ENCODE peak calls at places on chromosome 2, in nine cellular contexts. B is sigmoid colon, R is A549, T is tibial nerve, F is stomach, L is SK-N-SH, I is upper lobe of left lung, N is H1, W is K562. K is an unnamed sample.
A peak's percentile ranks its signal among the peaks of the same experiment; 100 is the strongest.

GRCh38 chr2:3637692-3638455 is 20.1 kb upstream of the ALLC start:
- DNase-seq in B (peak; percentile 26), R (no peak), T (no peak), F (peak; percentile 24), L (no peak), I (no peak), N (no peak), W (no peak), K (no peak)

GRCh38 chr2:13522917-13523821 is 806.4 kb downstream of the TRIB2 start:
- DNase-seq in B (no peak), R (no peak), T (no peak), F (peak; percentile 82), L (no peak), I (no peak), N (no peak), W (no peak), K (peak; percentile 27)

GRCh38 chr2:167787021-167787420 is 460.4 kb downstream of the STK39 start:
- DNase-seq in B (no peak), R (no peak), T (no peak), F (no peak), L (peak; percentile 20), I (no peak), N (no peak), W (no peak), K (no peak)

GRCh38 chr2:437772-438393 is 150.0 kb upstream of the ALKAL2 start:
- DNase-seq in B (no peak), R (no peak), T (no peak), F (peak; percentile 55), L (no peak), I (no peak), N (no peak), W (no peak), K (no peak)

GRCh38 chr2:229164545-229165249 is 106.4 kb downstream of the PID1 start:
- DNase-seq in B (no peak), R (no peak), T (no peak), F (no peak), L (no peak), I (no peak), N (no peak), W (no peak), K (no peak)

GRCh38 chr2:172613035-172613434 is 57.1 kb downstream of the PDK1 start:
- DNase-seq in B (no peak), R (no peak), T (no peak), F (no peak), L (peak; percentile 32), I (no peak), N (no peak), W (no peak), K (no peak)

GRCh38 chr2:128646091-128646490 is 327.4 kb upstream of the HS6ST1 start:
- DNase-seq in B (no peak), R (no peak), T (no peak), F (peak; percentile 15), L (no peak), I (peak; percentile 49), N (no peak), W (no peak), K (no peak)

GRCh38 chr2:157244691-157245090 is 12.8 kb upstream of the GALNT5 start:
- DNase-seq in B (no peak), R (no peak), T (no peak), F (no peak), L (no peak), I (no peak), N (no peak), W (no peak), K (no peak)

GRCh38 chr2:164028764-164029534 is 293.1 kb upstream of the FIGN start:
- DNase-seq in B (no peak), R (no peak), T (no peak), F (no peak), L (no peak), I (no peak), N (no peak), W (no peak), K (no peak)

GRCh38 chr2:219282375-219282774 is 3.2 kb downstream of the DNAJB2 start:
- DNase-seq in B (peak; percentile 10), R (no peak), T (no peak), F (no peak), L (no peak), I (no peak), N (no peak), W (no peak), K (no peak)

GRCh38 chr2:229601936-229602335 is 112.4 kb downstream of the DNER start:
- DNase-seq in B (no peak), R (no peak), T (no peak), F (no peak), L (no peak), I (no peak), N (no peak), W (no peak), K (no peak)

GRCh38 chr2:168312036-168312822 is 64.8 kb upstream of the STK39 start:
- DNase-seq in B (no peak), R (no peak), T (no peak), F (no peak), L (no peak), I (no peak), N (no peak), W (no peak), K (no peak)

GRCh38 chr2:96195410-96196071 is 13.1 kb downstream of the STARD7 start:
- DNase-seq in B (no peak), R (no peak), T (no peak), F (no peak), L (no peak), I (no peak), N (no peak), W (peak; percentile 14), K (no peak)

GRCh38 chr2:121254748-121255147 is 30.3 kb downstream of the TFCP2L1 start:
- DNase-seq in B (peak; percentile 27), R (no peak), T (no peak), F (no peak), L (no peak), I (no peak), N (no peak), W (no peak), K (no peak)

DNA sequence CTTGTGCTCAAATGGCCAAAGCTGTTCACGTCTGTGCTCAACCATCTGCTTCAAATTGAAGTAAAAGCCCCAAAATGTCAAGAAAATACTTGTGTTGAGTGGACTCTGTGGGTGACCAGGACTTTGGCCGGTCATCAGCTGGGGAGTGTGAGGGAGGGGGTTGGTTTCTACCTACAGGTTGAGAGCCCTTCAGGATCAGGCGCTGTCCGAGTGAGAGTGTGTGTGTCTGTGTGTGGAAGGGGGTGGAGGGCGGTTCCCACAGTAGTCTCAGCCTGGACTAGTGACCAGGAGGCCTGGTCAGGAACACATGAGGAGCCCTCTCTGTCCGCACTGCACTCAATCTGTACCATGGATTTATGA is 34.2 kb downstream of the ATOH8 start:
- DNase-seq in B (peak; percentile 49), R (no peak), T (no peak), F (no peak), L (no peak), I (no peak), N (no peak), W (no peak), K (no peak)
- TF ChIP-seq EP300 in B (no peak), R (no peak), T (no peak), F (no peak), L (no peak), I (no peak), N (no peak), W (no peak), K (no peak)

DNA sequence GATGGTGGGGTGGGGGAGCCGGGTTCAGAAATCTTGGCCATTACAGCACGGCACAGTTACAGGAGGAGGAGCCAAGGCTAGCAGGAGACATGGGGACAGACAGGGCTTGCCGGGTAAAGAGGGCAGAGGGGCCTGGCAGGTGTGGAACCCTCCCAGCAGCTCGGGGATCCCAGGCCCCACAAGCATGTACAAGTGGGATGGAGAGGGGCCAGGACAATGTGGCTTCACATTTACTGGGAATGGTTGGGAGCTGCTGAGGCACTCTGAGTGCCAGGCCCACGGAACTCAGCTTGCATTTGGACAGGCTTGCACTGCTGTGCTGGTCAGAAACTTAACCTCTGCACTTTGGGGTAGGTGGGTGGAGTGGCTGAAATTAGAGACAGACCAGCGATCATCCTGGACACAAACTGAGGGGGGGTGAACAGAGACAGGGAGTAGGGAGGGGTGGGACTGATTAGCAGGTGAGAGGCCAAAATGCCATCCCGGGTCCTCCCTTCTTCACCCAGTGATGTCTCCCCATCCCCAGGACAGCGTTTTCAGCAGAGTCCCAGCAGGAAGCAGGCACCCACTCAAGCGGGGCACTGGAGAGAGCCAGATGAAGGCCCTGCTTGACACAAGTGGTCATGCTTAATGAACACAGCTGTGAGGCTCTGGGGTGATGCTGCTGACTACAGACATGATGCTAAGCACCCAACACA is 9.6 kb downstream of the PER2 start:
- DNase-seq in B (peak; percentile 56), R (no peak), T (no peak), F (no peak), L (no peak), I (no peak), N (no peak), W (no peak), K (no peak)
- H3K4me1 ChIP-seq in B (peaks cover 37% of the 10 kb centered on the region), R (peaks cover 18% of the 10 kb centered on the region), T (peaks cover 8% of the 10 kb centered on the region), F (peaks cover 68% of the 10 kb centered on the region), L (no peaks in the 10 kb centered on the region), I (peaks cover 3% of the 10 kb centered on the region), N (no peaks in the 10 kb centered on the region), W (no peaks in the 10 kb centered on the region), K (no peaks in the 10 kb centered on the region)

GRCh38 chr2:174595904-174596397 is 1.7 kb downstream of the WIPF1 start:
- DNase-seq in B (no peak), R (no peak), T (no peak), F (no peak), L (no peak), I (no peak), N (no peak), W (no peak), K (no peak)
- H3K4me3 ChIP-seq in B (peak overlapping the region; percentile 0), R (no peak overlapping the region), T (peak overlapping the region; percentile 29), F (no peak overlapping the region), L (no peak overlapping the region), I (no peak overlapping the region), N (no peak overlapping the region), W (no peak overlapping the region), K (no peak overlapping the region)

GRCh38 chr2:175619591-175619990 is 382.5 kb downstream of the LNPK start:
- DNase-seq in B (no peak), R (no peak), T (no peak), F (no peak), L (no peak), I (no peak), N (no peak), W (no peak), K (no peak)

GRCh38 chr2:175626796-175627195 is 375.3 kb downstream of the LNPK start:
- DNase-seq in B (no peak), R (no peak), T (no peak), F (no peak), L (no peak), I (no peak), N (no peak), W (no peak), K (no peak)

GRCh38 chr2:175619179-175619578 is 382.9 kb downstream of the LNPK start:
- DNase-seq in B (no peak), R (no peak), T (no peak), F (no peak), L (no peak), I (no peak), N (no peak), W (no peak), K (no peak)

GRCh38 chr2:175620035-175620434 is 382.0 kb downstream of the LNPK start:
- DNase-seq in B (no peak), R (no peak), T (no peak), F (no peak), L (no peak), I (no peak), N (no peak), W (no peak), K (no peak)

DNA sequence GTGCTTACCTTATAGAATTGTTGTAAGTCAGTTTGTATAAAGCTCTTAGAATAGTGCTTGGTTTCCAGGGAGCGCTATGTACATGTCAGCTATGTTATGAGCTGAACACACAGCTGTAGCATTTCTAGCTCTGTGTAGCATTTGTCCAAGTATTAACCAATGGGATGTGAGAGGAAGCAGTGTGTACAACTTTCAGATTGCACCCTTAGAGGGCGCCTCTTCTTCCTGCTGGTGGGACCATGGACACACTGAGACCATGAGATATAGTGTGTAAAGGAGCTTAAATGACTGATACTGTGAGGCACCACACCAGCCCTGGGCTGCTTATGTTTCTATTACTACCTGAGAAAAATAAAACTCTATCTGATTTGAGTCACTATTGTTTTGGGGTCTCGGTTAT is 380.2 kb downstream of the LNPK start:
- DNase-seq in B (no peak), R (no peak), T (no peak), F (no peak), L (no peak), I (no peak), N (no peak), W (peak; percentile 20), K (no peak)
- TF ChIP-seq EP300 in B (no peak), R (no peak), T (no peak), F (no peak), L (no peak), I (no peak), N (no peak), W (no peak), K (no peak)

K was measured in ovary.